ENCODE peak calls at places on chromosome 10, in seven cellular contexts. P is breast epithelium, S is suprapubic skin, V is H1, E is IMR-90, X is heart left ventricle, Z is HCT116. U is an unnamed sample.

GRCh38 chr10:13839430-13839986 is 252.7 kb downstream of the PRPF18 start:
- DNase-seq in V (no peak), Z (no peak), P (no peak), E (peak), S (no peak), X (no peak), U (no peak)

GRCh38 chr10:30436200-30436599 is 2.2 kb downstream of the MAP3K8 start:
- DNase-seq in V (peak), Z (no peak), E (peak), X (no peak), P (no peak), S (no peak), U (peak)

GRCh38 chr10:100847440-100847839 is 65.3 kb upstream of the SLF2 start:
- DNase-seq in X (no peak), P (no peak), V (no peak), S (no peak), E (peak), Z (peak), U (no peak)

GRCh38 chr10:34759161-34759836 is 55.8 kb downstream of the PARD3 start:
- DNase-seq in P (no peak), E (no peak), V (no peak), X (no peak), S (no peak), Z (no peak), U (peak)

GRCh38 chr10:86953747-86954680 is 3.4 kb downstream of the MMRN2 start:
- DNase-seq in X (peak), V (peak), E (peak), Z (no peak), S (peak), P (no peak), U (no peak)

GRCh38 chr10:78578929-78579328 is 489.8 kb upstream of the ZMIZ1 start:
- DNase-seq in V (no peak), P (no peak), E (peak), S (no peak), Z (no peak), X (no peak), U (peak)

GRCh38 chr10:129993621-129994020 is 29.5 kb upstream of the EBF3 start:
- DNase-seq in S (peak), Z (no peak), V (no peak), P (no peak), X (no peak), E (peak), U (no peak)

GRCh38 chr10:117439243-117439912 is 64.1 kb upstream of the PDZD8 start:
- DNase-seq in V (no peak), S (peak), E (peak), P (no peak), X (no peak), Z (no peak), U (no peak)

GRCh38 chr10:122249991-122250750 is 20.9 kb upstream of the BTBD16 start:
- DNase-seq in V (no peak), X (peak), Z (no peak), S (no peak), E (no peak), P (no peak), U (no peak)

GRCh38 chr10:69439813-69440506 is 11.3 kb upstream of the TSPAN15 start:
- DNase-seq in Z (no peak), V (no peak), X (no peak), S (no peak), E (no peak), P (peak), U (peak)

GRCh38 chr10:132421377-132422168 is 24.6 kb downstream of the PWWP2B start:
- DNase-seq in E (peak), X (peak), P (peak), S (no peak), Z (no peak), V (no peak), U (peak)

DNA sequence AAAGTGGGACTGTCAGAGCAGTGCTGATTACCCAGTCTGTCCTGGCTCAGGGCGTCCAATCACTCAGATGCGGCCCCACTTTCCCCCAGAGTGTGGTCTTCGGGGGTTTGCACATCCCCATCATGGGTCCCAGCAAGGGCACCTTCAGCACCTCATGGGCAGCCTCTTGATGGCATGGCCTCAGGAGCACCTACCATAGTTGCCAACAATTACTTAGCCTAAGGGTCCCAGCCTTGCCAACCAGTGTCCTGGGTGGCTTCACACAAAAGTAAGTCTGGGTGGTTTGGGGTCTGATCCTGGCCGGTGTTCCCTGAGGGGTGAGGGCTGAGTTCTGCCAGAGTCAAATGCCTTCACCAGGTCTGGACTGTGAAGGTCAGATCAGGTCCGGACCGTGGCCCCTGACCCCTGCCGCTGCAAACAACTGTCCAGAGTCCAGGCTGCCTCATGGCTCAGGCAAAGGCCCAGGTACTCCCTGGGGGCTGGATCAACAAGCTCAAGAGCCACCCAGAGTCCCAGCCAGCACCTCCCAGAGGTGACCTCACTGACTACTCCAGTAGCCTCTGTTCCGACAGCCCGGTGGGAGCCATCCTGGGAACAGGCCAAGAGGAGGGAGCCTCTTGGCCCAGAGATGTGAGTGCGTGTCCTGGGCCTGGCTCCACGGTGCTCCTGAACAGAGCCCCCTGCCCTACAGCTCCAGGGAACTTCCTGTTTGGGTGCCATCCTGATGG is 6.2 kb upstream of the MARVELD1 start:
- DNase-seq in Z (no peak), V (no peak), E (no peak), X (no peak), S (no peak), P (no peak), U (no peak)
- TF ChIP-seq POLR2A in Z (no peak), V (no peak), E (no peak), X (no peak), S (no peak), P (no peak), U (no peak)

GRCh38 chr10:62772186-62772950 is 32.2 kb upstream of the ADO start:
- DNase-seq in V (no peak), Z (no peak), P (no peak), S (no peak), E (peak), X (no peak), U (no peak)
- TF ChIP-seq POLR2A in V (no peak), Z (no peak), P (no peak), S (no peak), E (no peak), X (no peak), U (no peak)

GRCh38 chr10:103769176-103769575 is 86.2 kb downstream of the SH3PXD2A start:
- DNase-seq in V (no peak), P (no peak), Z (no peak), X (no peak), S (no peak), E (no peak), U (peak)

GRCh38 chr10:103768345-103768744 is 87.0 kb downstream of the SH3PXD2A start:
- DNase-seq in S (no peak), V (no peak), E (no peak), Z (no peak), X (no peak), P (no peak), U (peak)

GRCh38 chr10:103770139-103770538 is 85.2 kb downstream of the SH3PXD2A start:
- DNase-seq in V (no peak), S (no peak), Z (no peak), E (no peak), P (no peak), X (no peak), U (no peak)

GRCh38 chr10:103775786-103776185 is 79.6 kb downstream of the SH3PXD2A start:
- DNase-seq in S (no peak), V (no peak), Z (no peak), X (no peak), P (no peak), E (no peak), U (no peak)

DNA sequence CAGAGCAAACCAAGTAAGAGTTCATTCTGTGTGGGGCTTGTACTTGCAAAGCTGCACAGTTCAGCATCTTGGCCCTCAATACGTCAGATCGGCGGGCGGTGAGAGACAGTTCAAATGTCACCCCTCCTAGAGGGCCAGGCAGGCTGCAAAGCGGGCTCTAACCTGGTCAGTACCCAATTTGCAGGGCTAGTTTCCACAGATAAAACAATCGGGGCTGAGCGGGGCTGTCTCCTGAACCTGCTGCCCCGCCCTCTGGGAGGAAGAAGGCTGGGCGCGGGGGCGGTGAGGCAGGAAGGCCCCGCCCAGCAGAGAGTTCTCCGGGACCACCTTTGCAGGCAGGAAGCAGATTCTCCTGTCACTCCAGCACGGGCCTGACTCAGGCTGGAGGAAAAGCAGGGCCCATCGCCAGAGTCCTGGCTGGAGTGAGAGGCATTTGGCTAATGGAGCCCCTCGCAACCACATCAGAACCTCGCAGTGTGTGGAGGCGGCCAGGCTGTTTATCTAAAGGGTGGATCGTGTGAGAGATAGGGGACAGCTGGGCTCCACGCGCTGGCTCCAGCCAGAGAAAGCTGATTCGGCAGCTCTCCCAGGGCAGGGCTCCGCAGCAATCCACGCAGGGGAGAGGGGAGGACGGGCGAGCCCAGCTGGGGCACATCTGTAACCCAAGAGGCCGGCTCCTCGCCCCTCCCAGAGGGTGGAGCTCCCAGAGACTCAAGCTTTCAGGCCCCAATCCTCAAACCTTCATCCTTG is 83.1 kb downstream of the SH3PXD2A start:
- DNase-seq in V (peak), Z (peak), X (peak), P (peak), E (peak), S (peak), U (peak)
- TF ChIP-seq POLR2A in V (peak), Z (peak), X (no peak), P (no peak), E (peak), S (no peak), U (no peak)

GRCh38 chr10:102643346-102644065 is 773 bp upstream of the TRIM8 start:
- DNase-seq in X (peak), P (peak), Z (peak), V (no peak), E (peak), S (peak), U (peak)
- TF ChIP-seq POLR2A in X (peak), P (no peak), Z (peak), V (peak), E (peak), S (peak), U (no peak)

GRCh38 chr10:98463022-98463421 is 16.3 kb upstream of the HPS1 start:
- DNase-seq in E (no peak), P (no peak), Z (no peak), S (no peak), V (no peak), X (no peak), U (no peak)
- TF ChIP-seq POLR2A in E (no peak), P (no peak), Z (no peak), S (no peak), V (no peak), X (no peak), U (no peak)

GRCh38 chr10:23095966-23096813 is 811 bp downstream of the MSRB2 start:
- DNase-seq in V (no peak), S (no peak), X (peak), E (peak), P (peak), Z (no peak), U (peak)
- TF ChIP-seq POLR2A in V (no peak), S (no peak), X (no peak), E (no peak), P (no peak), Z (no peak), U (no peak)

GRCh38 chr10:114199239-114199638 is 20.1 kb downstream of the TDRD1 start:
- DNase-seq in Z (no peak), X (no peak), S (no peak), V (no peak), P (no peak), E (no peak), U (no peak)
- TF ChIP-seq POLR2A in Z (no peak), X (no peak), S (no peak), V (no peak), P (no peak), E (no peak), U (no peak)